ENCODE peak calls at places on chromosome 16, in eight cellular contexts. R is activated T-cell treated with anti-CD3 and anti-CD28 coated beads for 1 hour; B is stimulated activated CD4-positive, alpha-beta T cell treated with anti-CD3 and anti-CD28 coated beads, TNF-alpha, amount 100 ng/mL, for 1 hour; H is prostate gland; A is activated CD8-positive, alpha-beta T cell treated with anti-CD3 and anti-CD28 coated beads, Interleukin-2, amount 10 ng/mL, durations not matched to agents 7 days and 5 days; D is naive thymus-derived CD8-positive, alpha-beta T cell; L is ELR; M is IMR-90. K is an unnamed sample.

GRCh38 chr16:65547799-65548446 is 426.1 kb upstream of the CDH11 start:
- DNase-seq in R (no peak), B (no peak), H (no peak), A (no peak), D (no peak), L (peak), M (peak), K (no peak)

GRCh38 chr16:12188674-12189249 is 212.2 kb downstream of the SNX29 start:
- DNase-seq in R (no peak), B (no peak), H (no peak), A (no peak), D (no peak), L (no peak), M (no peak), K (no peak)

GRCh38 chr16:48559462-48560211 is 50.3 kb downstream of the N4BP1 start:
- DNase-seq in R (no peak), B (no peak), H (no peak), A (no peak), D (no peak), L (peak), M (peak), K (no peak)

GRCh38 chr16:88616320-88616719 is 22.1 kb upstream of the IL17C start:
- DNase-seq in R (no peak), B (no peak), H (peak), A (no peak), D (no peak), L (no peak), M (no peak), K (no peak)

GRCh38 chr16:89723279-89724250 is 2.2 kb downstream of the ZNF276 start:
- DNase-seq in R (peak), B (no peak), H (no peak), A (peak), D (peak), L (no peak), M (peak), K (peak)

GRCh38 chr16:85316321-85316919 is 204.1 kb upstream of the CIBAR2 start:
- DNase-seq in R (no peak), B (no peak), H (peak), A (peak), D (peak), L (peak), M (peak), K (no peak)

GRCh38 chr16:3738128-3738527 is 20.8 kb upstream of the TRAP1 start:
- DNase-seq in R (no peak), B (no peak), H (no peak), A (no peak), D (no peak), L (no peak), M (no peak), K (no peak)

GRCh38 chr16:84357191-84357651 is 11.1 kb upstream of the ATP2C2 start:
- DNase-seq in R (no peak), B (no peak), H (peak), A (peak), D (no peak), L (peak), M (peak), K (no peak)

GRCh38 chr16:15650019-15650697 is at the start of gene NDE1:
- DNase-seq in R (peak), B (peak), H (peak), A (peak), D (peak), L (peak), M (peak), K (peak)

GRCh38 chr16:1713331-1713730 is 7.3 kb downstream of the MAPK8IP3 start:
- DNase-seq in R (no peak), B (no peak), H (no peak), A (no peak), D (no peak), L (no peak), M (no peak), K (no peak)

GRCh38 chr16:5298202-5298601 is 200.6 kb upstream of the EEF2KMT start:
- DNase-seq in R (no peak), B (no peak), H (no peak), A (no peak), D (no peak), L (no peak), M (no peak), K (no peak)

GRCh38 chr16:83955218-83956130 is 2.4 kb downstream of the OSGIN1 start:
- DNase-seq in R (no peak), B (no peak), H (no peak), A (no peak), D (no peak), L (no peak), M (peak), K (no peak)

GRCh38 chr16:71670537-71670936 is 44.6 kb downstream of the MARVELD3 start:
- DNase-seq in R (no peak), B (no peak), H (no peak), A (no peak), D (no peak), L (no peak), M (no peak), K (no peak)

GRCh38 chr16:85717393-85718152 is 28.8 kb upstream of the GINS2 start:
- DNase-seq in R (peak), B (peak), H (peak), A (peak), D (peak), L (peak), M (peak), K (peak)

GRCh38 chr16:4524571-4524970 is 14.0 kb downstream of the CDIP1 start:
- DNase-seq in R (no peak), B (no peak), H (no peak), A (no peak), D (no peak), L (no peak), M (no peak), K (no peak)

K was measured in activated effector memory CD4-positive, alpha-beta T cell treated with Interleukin-2 at 50 U/mL for 16 hours.